ENCODE peak calls at places on chromosomes 4 and X, in six cellular contexts. F, X, C, D, I and A are unnamed samples.
A peak's percentile ranks its signal among the peaks of the same experiment; 100 is the strongest.

GRCh38 chr4:164977243-164978164 is at the start of gene TRIM61:
- DNase-seq in F (peak; percentile 68), X (no peak), C (peak; percentile 15), D (peak; percentile 17), I (no peak), A (no peak)

GRCh38 chr4:118917582-118917981 is 28.9 kb downstream of the SYNPO2 start:
- DNase-seq in F (no peak), X (no peak), C (no peak), D (no peak), I (no peak), A (no peak)

GRCh38 chrX:3268804-3269203 is 77.6 kb downstream of the MXRA5 start:
- DNase-seq in F (peak; percentile 16), X (no peak), C (no peak), D (no peak), I (no peak), A (no peak)

GRCh38 chrX:110204986-110205385 is 112.9 kb downstream of the AMMECR1 start:
- DNase-seq in F (peak; percentile 70), X (no peak), C (no peak), D (no peak), I (no peak), A (no peak)

GRCh38 chr4:74044676-74045075 is 6.2 kb upstream of the CXCL3 start:
- DNase-seq in F (no peak), X (no peak), C (no peak), D (no peak), I (no peak), A (no peak)

GRCh38 chr4:22238742-22239141 is 277.1 kb downstream of the ADGRA3 start:
- DNase-seq in F (no peak), X (peak; percentile 42), C (no peak), D (no peak), I (no peak), A (peak; percentile 16)

GRCh38 chr4:118968006-118968405 is 79.4 kb downstream of the SYNPO2 start:
- DNase-seq in F (peak; percentile 96), X (no peak), C (no peak), D (peak; percentile 54), I (peak; percentile 21), A (no peak)

GRCh38 chr4:158604369-158604768 is 67.3 kb downstream of the C4orf46 start:
- DNase-seq in F (no peak), X (no peak), C (no peak), D (no peak), I (no peak), A (no peak)

GRCh38 chr4:120517966-120518365 is 404.6 kb downstream of the PRDM5 start:
- DNase-seq in F (peak; percentile 92), X (no peak), C (no peak), D (peak; percentile 75), I (peak; percentile 4), A (no peak)

GRCh38 chr4:99651811-99652545 is 5.7 kb downstream of the C4orf54 start:
- DNase-seq in F (no peak), X (no peak), C (no peak), D (no peak), I (no peak), A (no peak)

GRCh38 chr4:183200453-183200852 is 101.4 kb downstream of the WWC2 start:
- DNase-seq in F (peak; percentile 87), X (no peak), C (no peak), D (peak; percentile 65), I (no peak), A (no peak)

GRCh38 chr4:168880087-168880675 is 129.9 kb downstream of the CBR4 start:
- DNase-seq in F (peak; percentile 36), X (no peak), C (no peak), D (no peak), I (no peak), A (no peak)

GRCh38 chr4:123783091-123783765 is 386.6 kb downstream of the SPRY1 start:
- DNase-seq in F (peak; percentile 66), X (no peak), C (no peak), D (no peak), I (no peak), A (no peak)

GRCh38 chr4:71049395-71049794 is 55.9 kb downstream of the DCK start:
- DNase-seq in F (no peak), X (no peak), C (no peak), D (no peak), I (no peak), A (no peak)